ENCODE peak calls at places on chromosome 7, in ten cellular contexts. T is T-helper 2 cell, W is left cardiac atrium, V is endothelial cell, L is Panc1, P is psoas muscle, O is mammary epithelial cell, X is NCI-H1694 treated with DMSO at 0.1 percent for 48 hours, J is HTR-8/SVneo, D is cardiac fibroblast. S is an unnamed sample.

GRCh38 chr7:33849004-33849403 is 56.3 kb upstream of the BMPER start:
- DNase-seq in T (no peak), W (no peak), V (no peak), L (no peak), P (no peak), O (peak), X (no peak), J (no peak), D (peak), S (no peak)

GRCh38 chr7:142412551-142413193 is 154.8 kb upstream of the PRSS58 start:
- DNase-seq in T (peak), W (no peak), V (peak), L (peak), P (no peak), O (peak), X (no peak), J (peak), D (peak), S (no peak)

GRCh38 chr7:87218941-87219544 is 489 bp downstream of the TMEM243 start:
- DNase-seq in T (peak), W (peak), V (peak), L (no peak), P (peak), O (peak), X (no peak), J (no peak), D (peak), S (peak)

GRCh38 chr7:83648464-83649241 is at the start of gene SEMA3E:
- DNase-seq in T (no peak), W (peak), V (peak), L (peak), P (no peak), O (peak), X (no peak), J (peak), D (peak), S (no peak)

GRCh38 chr7:120259382-120259781 is 13.6 kb upstream of the KCND2 start:
- DNase-seq in T (no peak), W (no peak), V (no peak), L (no peak), P (no peak), O (no peak), X (no peak), J (no peak), D (peak), S (no peak)

GRCh38 chr7:100472854-100473499 is 6.0 kb downstream of the TSC22D4 start:
- DNase-seq in T (no peak), W (peak), V (no peak), L (no peak), P (no peak), O (peak), X (no peak), J (no peak), D (peak), S (no peak)

GRCh38 chr7:69527706-69528105 is 70.6 kb upstream of the AUTS2 start:
- DNase-seq in T (no peak), W (no peak), V (no peak), L (no peak), P (no peak), O (no peak), X (no peak), J (no peak), D (no peak), S (no peak)

GRCh38 chr7:54985405-54986360 is 33.1 kb upstream of the EGFR start:
- DNase-seq in T (no peak), W (no peak), V (no peak), L (peak), P (no peak), O (peak), X (no peak), J (peak), D (peak), S (no peak)

GRCh38 chr7:94160719-94161435 is 156.7 kb upstream of the BET1 start:
- DNase-seq in T (no peak), W (no peak), V (no peak), L (no peak), P (no peak), O (no peak), X (no peak), J (no peak), D (no peak), S (no peak)

GRCh38 chr7:96636979-96637378 is 72.7 kb downstream of the SEM1 start:
- DNase-seq in T (no peak), W (no peak), V (no peak), L (no peak), P (no peak), O (no peak), X (no peak), J (no peak), D (peak), S (no peak)

GRCh38 chr7:99614495-99614894 is 2.3 kb upstream of the ZSCAN25 start:
- DNase-seq in T (no peak), W (no peak), V (no peak), L (no peak), P (no peak), O (no peak), X (no peak), J (no peak), D (no peak), S (no peak)

GRCh38 chr7:140673063-140673769 is 471 bp downstream of the ADCK2 start:
- DNase-seq in T (peak), W (peak), V (peak), L (no peak), P (peak), O (peak), X (no peak), J (no peak), D (no peak), S (peak)

GRCh38 chr7:51067757-51068156 is 248.9 kb downstream of the COBL start:
- DNase-seq in T (no peak), W (peak), V (peak), L (peak), P (peak), O (peak), X (peak), J (peak), D (peak), S (peak)

GRCh38 chr7:158863611-158864506 is 7.5 kb downstream of the DYNC2I1 start:
- DNase-seq in T (peak), W (peak), V (peak), L (no peak), P (peak), O (peak), X (no peak), J (peak), D (peak), S (no peak)

GRCh38 chr7:83096065-83096580 is 66.6 kb downstream of the PCLO start:
- DNase-seq in T (no peak), W (no peak), V (no peak), L (no peak), P (no peak), O (no peak), X (no peak), J (no peak), D (no peak), S (no peak)

GRCh38 chr7:46283852-46284251 is 362.8 kb upstream of the IGFBP3 start:
- DNase-seq in T (no peak), W (no peak), V (no peak), L (no peak), P (peak), O (no peak), X (no peak), J (no peak), D (peak), S (no peak)